ENCODE peak calls at places on chromosome 1, in six cellular contexts. V is psoas muscle, N is activated B cell treated with CpG ODN at 0.5 μM for 24 hours, X is OCI-LY7, U is cardiac muscle cell, Z is coronary artery. M is an unnamed sample.

GRCh38 chr1:56068210-56068609 is 511.2 kb downstream of the PLPP3 start:
- DNase-seq in V (no peak), N (no peak), X (no peak), U (no peak), Z (no peak), M (no peak)

GRCh38 chr1:42889264-42889663 is 42.9 kb downstream of the ZNF691 start:
- DNase-seq in V (no peak), N (no peak), X (no peak), U (no peak), Z (no peak), M (no peak)

GRCh38 chr1:240912821-240913220 is 300.9 kb upstream of the GREM2 start:
- DNase-seq in V (no peak), N (no peak), X (no peak), U (no peak), Z (no peak), M (no peak)

GRCh38 chr1:92567211-92567868 is 80.6 kb upstream of the GFI1 start:
- DNase-seq in V (no peak), N (no peak), X (no peak), U (peak), Z (no peak), M (no peak)

GRCh38 chr1:208329291-208329690 is 85.1 kb upstream of the PLXNA2 start:
- DNase-seq in V (no peak), N (no peak), X (no peak), U (no peak), Z (no peak), M (no peak)

GRCh38 chr1:98119793-98120192 is 199.0 kb upstream of the DPYD start:
- DNase-seq in V (no peak), N (no peak), X (no peak), U (peak), Z (no peak), M (no peak)

GRCh38 chr1:46008585-46008984 is 123.8 kb downstream of the PIK3R3 start:
- DNase-seq in V (no peak), N (no peak), X (no peak), U (no peak), Z (peak), M (no peak)

GRCh38 chr1:32701951-32702598 is 495 bp downstream of the SYNC start:
- DNase-seq in V (peak), N (no peak), X (no peak), U (peak), Z (peak), M (no peak)

GRCh38 chr1:224198572-224198971 is 15.5 kb downstream of the DEGS1 start:
- DNase-seq in V (no peak), N (no peak), X (no peak), U (no peak), Z (no peak), M (no peak)

GRCh38 chr1:182003953-182004586 is 57.4 kb downstream of the ZNF648 start:
- DNase-seq in V (peak), N (no peak), X (no peak), U (no peak), Z (no peak), M (no peak)

GRCh38 chr1:201530741-201531521 is 8.0 kb upstream of the NAV1 start:
- DNase-seq in V (peak), N (no peak), X (peak), U (peak), Z (peak), M (peak)
- TF ChIP-seq CTCF in V (peak), N (no peak), X (peak), U (peak), Z (peak), M (peak)

GRCh38 chr1:86324423-86324822 is 71.7 kb downstream of the ODF2L start:
- DNase-seq in V (no peak), N (no peak), X (no peak), U (no peak), Z (no peak), M (no peak)
- TF ChIP-seq CTCF in V (no peak), N (no peak), X (no peak), U (no peak), Z (no peak), M (no peak)

GRCh38 chr1:177145102-177145779 is 19.3 kb downstream of the ASTN1 start:
- DNase-seq in V (no peak), N (no peak), X (no peak), U (peak), Z (no peak), M (no peak)

GRCh38 chr1:177138347-177138746 is 26.2 kb downstream of the ASTN1 start:
- DNase-seq in V (no peak), N (no peak), X (no peak), U (no peak), Z (no peak), M (no peak)

GRCh38 chr1:177142791-177143382 is 21.6 kb downstream of the ASTN1 start:
- DNase-seq in V (no peak), N (no peak), X (no peak), U (no peak), Z (no peak), M (no peak)

GRCh38 chr1:177137814-177138213 is 26.7 kb downstream of the ASTN1 start:
- DNase-seq in V (no peak), N (no peak), X (no peak), U (no peak), Z (no peak), M (no peak)

GRCh38 chr1:177142013-177142412 is 22.5 kb downstream of the ASTN1 start:
- DNase-seq in V (no peak), N (no peak), X (no peak), U (no peak), Z (no peak), M (no peak)
- TF ChIP-seq CTCF in V (no peak), N (no peak), X (no peak), U (no peak), Z (no peak), M (no peak)

GRCh38 chr1:35505911-35506798 is 51.0 kb downstream of the KIAA0319L start:
- DNase-seq in V (no peak), N (no peak), X (peak), U (peak), Z (no peak), M (peak)
- TF ChIP-seq CTCF in V (no peak), N (no peak), X (no peak), U (no peak), Z (no peak), M (no peak)